ENCODE peak calls at places on chromosomes 13 and 19, in eight cellular contexts. X is lower leg skin; U is activated CD4-positive, CD25-positive, alpha-beta regulatory T cell; S is iris pigment epithelial cell; G is cardiac muscle cell; E is RWPE1; Y is activated CD4-positive, alpha-beta T cell treated with anti-CD3 and anti-CD28 coated beads, Interleukin-2, amount 50 U/mL, for 1 hour; Z is GM12864. V is an unnamed sample.

GRCh38 chr13:72125561-72125960 is 258.6 kb upstream of the DACH1 start:
- DNase-seq in X (no peak), U (no peak), S (peak; percentile 89), G (no peak), E (no peak), Y (no peak), Z (no peak), V (peak; percentile 46)

GRCh38 chr19:45117666-45118065 is 24.7 kb downstream of the PPP1R37 start:
- DNase-seq in X (no peak), U (no peak), S (no peak), G (no peak), E (no peak), Y (no peak), Z (no peak), V (no peak)

GRCh38 chr19:18590273-18591272 is 2.0 kb downstream of the REX1BD start:
- DNase-seq in X (peak; percentile 90), U (no peak), S (peak; percentile 84), G (peak; percentile 70), E (peak; percentile 59), Y (no peak), Z (no peak), V (peak; percentile 71)

GRCh38 chr13:30033681-30034447 is 183.4 kb upstream of the UBL3 start:
- DNase-seq in X (no peak), U (no peak), S (peak; percentile 83), G (peak; percentile 42), E (peak; percentile 62), Y (no peak), Z (no peak), V (peak; percentile 71)

GRCh38 chr19:41706741-41707501 is 1.5 kb upstream of the CEACAM5 start:
- DNase-seq in X (peak; percentile 83), U (peak; percentile 57), S (peak; percentile 39), G (peak; percentile 30), E (peak; percentile 69), Y (peak; percentile 69), Z (no peak), V (peak; percentile 38)

GRCh38 chr13:93794197-93794885 is 567.7 kb downstream of the GPC6 start:
- DNase-seq in X (no peak), U (no peak), S (no peak), G (no peak), E (no peak), Y (no peak), Z (peak; percentile 25), V (no peak)

GRCh38 chr13:91185294-91185863 is 162.1 kb upstream of the MIR17HG start:
- DNase-seq in X (no peak), U (no peak), S (peak; percentile 11), G (peak; percentile 47), E (peak; percentile 8), Y (no peak), Z (no peak), V (peak; percentile 39)

GRCh38 chr19:46821512-46822359 is 28.9 kb downstream of the AP2S1 start:
- DNase-seq in X (no peak), U (peak; percentile 37), S (no peak), G (no peak), E (no peak), Y (peak; percentile 50), Z (peak; percentile 43), V (no peak)

GRCh38 chr13:61546413-61546812 is 130.8 kb upstream of the PCDH20 start:
- DNase-seq in X (no peak), U (no peak), S (no peak), G (no peak), E (no peak), Y (no peak), Z (no peak), V (no peak)

GRCh38 chr19:50838239-50838638 is 4.9 kb upstream of the KLK15 start:
- DNase-seq in X (no peak), U (no peak), S (peak; percentile 12), G (peak; percentile 7), E (no peak), Y (no peak), Z (no peak), V (no peak)

GRCh38 chr19:49528211-49528771 is 488 bp downstream of the RCN3 start:
- DNase-seq in X (no peak), U (no peak), S (peak; percentile 56), G (peak; percentile 74), E (no peak), Y (no peak), Z (no peak), V (no peak)

GRCh38 chr19:10270180-10270615 is 722 bp upstream of the ICAM1 start:
- DNase-seq in X (peak; percentile 95), U (peak; percentile 43), S (peak; percentile 54), G (peak; percentile 68), E (no peak), Y (peak; percentile 53), Z (no peak), V (no peak)

GRCh38 chr13:106503730-106504129 is 31.7 kb downstream of the EFNB2 start:
- DNase-seq in X (no peak), U (no peak), S (no peak), G (no peak), E (no peak), Y (no peak), Z (no peak), V (no peak)

GRCh38 chr13:98014766-98015165 is 61.3 kb downstream of the IPO5 start:
- DNase-seq in X (no peak), U (no peak), S (peak; percentile 91), G (peak; percentile 84), E (peak; percentile 15), Y (no peak), Z (no peak), V (peak; percentile 80)

GRCh38 chr19:1567116-1567847 is 843 bp downstream of the MEX3D start:
- DNase-seq in X (no peak), U (no peak), S (no peak), G (peak; percentile 57), E (peak; percentile 35), Y (no peak), Z (no peak), V (no peak)

GRCh38 chr19:30172643-30173242 is 199.4 kb upstream of the ZNF536 start:
- DNase-seq in X (no peak), U (no peak), S (no peak), G (no peak), E (no peak), Y (no peak), Z (no peak), V (no peak)

GRCh38 chr13:44680746-44681355 is 104.7 kb upstream of the TSC22D1 start:
- DNase-seq in X (no peak), U (no peak), S (no peak), G (no peak), E (no peak), Y (no peak), Z (no peak), V (no peak)

GRCh38 chr19:13968999-13969398 is 16.7 kb downstream of the DCAF15 start:
- DNase-seq in X (no peak), U (no peak), S (no peak), G (no peak), E (no peak), Y (no peak), Z (no peak), V (no peak)

GRCh38 chr13:38618336-38618735 is 68.5 kb upstream of the FREM2 start:
- DNase-seq in X (no peak), U (no peak), S (no peak), G (no peak), E (no peak), Y (no peak), Z (no peak), V (no peak)

GRCh38 chr19:38452430-38453366 is 19.2 kb downstream of the RYR1 start:
- DNase-seq in X (no peak), U (no peak), S (no peak), G (no peak), E (no peak), Y (no peak), Z (no peak), V (no peak)

GRCh38 chr13:66831317-66831716 is 398.8 kb downstream of the PCDH9 start:
- DNase-seq in X (no peak), U (no peak), S (no peak), G (no peak), E (no peak), Y (no peak), Z (no peak), V (no peak)

GRCh38 chr19:6674868-6675305 is 4.9 kb upstream of the TNFSF14 start:
- DNase-seq in X (peak; percentile 91), U (peak; percentile 64), S (peak; percentile 76), G (peak; percentile 82), E (peak; percentile 65), Y (peak; percentile 77), Z (peak; percentile 87), V (peak; percentile 57)

GRCh38 chr19:3932931-3933810 is at the start of gene NMRK2:
- DNase-seq in X (no peak), U (no peak), S (no peak), G (no peak), E (no peak), Y (no peak), Z (no peak), V (no peak)

GRCh38 chr13:69600811-69601210 is 506.8 kb upstream of the ATXN8OS start:
- DNase-seq in X (no peak), U (no peak), S (no peak), G (no peak), E (no peak), Y (no peak), Z (no peak), V (no peak)

GRCh38 chr19:30036154-30037129 is 94.4 kb downstream of the URI1 start:
- DNase-seq in X (no peak), U (no peak), S (peak; percentile 48), G (no peak), E (no peak), Y (no peak), Z (no peak), V (no peak)

GRCh38 chr13:75327132-75327505 is 154.8 kb downstream of the TBC1D4 start:
- DNase-seq in X (no peak), U (no peak), S (no peak), G (no peak), E (no peak), Y (no peak), Z (no peak), V (no peak)

GRCh38 chr13:76336889-76337844 is 549.0 kb downstream of the KCTD12 start:
- DNase-seq in X (no peak), U (no peak), S (peak; percentile 17), G (no peak), E (no peak), Y (no peak), Z (no peak), V (no peak)

GRCh38 chr13:112897956-112898785 is 70.8 kb upstream of the MCF2L start:
- DNase-seq in X (no peak), U (no peak), S (no peak), G (no peak), E (no peak), Y (no peak), Z (no peak), V (no peak)

GRCh38 chr13:75495938-75496337 is 14.0 kb upstream of the TBC1D4 start:
- DNase-seq in X (no peak), U (no peak), S (peak; percentile 94), G (peak; percentile 77), E (no peak), Y (no peak), Z (no peak), V (no peak)

GRCh38 chr13:110138009-110138699 is 168.8 kb downstream of the COL4A1 start:
- DNase-seq in X (peak; percentile 92), U (peak; percentile 3), S (peak; percentile 78), G (peak; percentile 61), E (peak; percentile 90), Y (peak; percentile 36), Z (no peak), V (peak; percentile 72)

GRCh38 chr19:8441725-8442544 is 2.8 kb upstream of the HNRNPM start:
- DNase-seq in X (no peak), U (no peak), S (no peak), G (no peak), E (no peak), Y (no peak), Z (no peak), V (no peak)

GRCh38 chr13:50798923-50799322 is 44.6 kb downstream of the DLEU7 start:
- DNase-seq in X (no peak), U (no peak), S (peak; percentile 45), G (peak; percentile 32), E (no peak), Y (no peak), Z (no peak), V (peak; percentile 29)

GRCh38 chr13:77136902-77137420 is 110.0 kb upstream of the FBXL3 start:
- DNase-seq in X (no peak), U (no peak), S (peak; percentile 99), G (peak; percentile 65), E (no peak), Y (no peak), Z (no peak), V (peak; percentile 49)

GRCh38 chr19:2216361-2217225 is 19.5 kb downstream of the PLEKHJ1 start:
- DNase-seq in X (no peak), U (no peak), S (no peak), G (no peak), E (no peak), Y (no peak), Z (no peak), V (no peak)

V was measured in bronchial epithelial cell.